ENCODE peak calls at places on chromosome X, in four cellular contexts. I is CD8-positive, alpha-beta T cell; K is Panc1; N is stomach. O is an unnamed sample.

GRCh38 chrX:131237363-131237762 is 51.7 kb downstream of the IGSF1 start:
- DNase-seq in I (no peak), N (no peak), K (no peak), O (no peak)

GRCh38 chrX:20412871-20413486 is 146.3 kb upstream of the RPS6KA3 start:
- DNase-seq in N (peak; percentile 29), K (no peak), I (peak; percentile 53), O (no peak)

GRCh38 chrX:48823029-48823428 is 3.3 kb upstream of the ERAS start:
- DNase-seq in N (no peak), K (no peak), I (no peak), O (no peak)

GRCh38 chrX:29297171-29297800 is 710.0 kb downstream of the IL1RAPL1 start:
- DNase-seq in I (no peak), N (no peak), K (no peak), O (no peak)

GRCh38 chrX:49999048-49999447 is 76.7 kb downstream of the CLCN5 start:
- DNase-seq in I (no peak), K (no peak), N (no peak), O (no peak)

GRCh38 chrX:13001961-13002671 is 27.2 kb downstream of the TMSB4X start:
- DNase-seq in N (no peak), K (no peak), I (no peak), O (no peak)

GRCh38 chrX:124005220-124005619 is 43.7 kb downstream of the STAG2 start:
- DNase-seq in K (no peak), I (no peak), N (no peak), O (no peak)

GRCh38 chrX:154322890-154323289 is 27.3 kb downstream of the TKTL1 start:
- DNase-seq in I (no peak), K (no peak), N (no peak), O (no peak)

GRCh38 chrX:86714441-86714840 is 566.2 kb downstream of the DACH2 start:
- DNase-seq in I (no peak), K (no peak), N (no peak), O (no peak)

GRCh38 chrX:70979136-70979762 is 48.4 kb upstream of the SLC7A3 start:
- DNase-seq in K (no peak), I (no peak), N (no peak), O (no peak)
- TF ChIP-seq CTCF in K (peak; percentile 73), I (no peak), N (no peak), O (peak; percentile 46)

DNA sequence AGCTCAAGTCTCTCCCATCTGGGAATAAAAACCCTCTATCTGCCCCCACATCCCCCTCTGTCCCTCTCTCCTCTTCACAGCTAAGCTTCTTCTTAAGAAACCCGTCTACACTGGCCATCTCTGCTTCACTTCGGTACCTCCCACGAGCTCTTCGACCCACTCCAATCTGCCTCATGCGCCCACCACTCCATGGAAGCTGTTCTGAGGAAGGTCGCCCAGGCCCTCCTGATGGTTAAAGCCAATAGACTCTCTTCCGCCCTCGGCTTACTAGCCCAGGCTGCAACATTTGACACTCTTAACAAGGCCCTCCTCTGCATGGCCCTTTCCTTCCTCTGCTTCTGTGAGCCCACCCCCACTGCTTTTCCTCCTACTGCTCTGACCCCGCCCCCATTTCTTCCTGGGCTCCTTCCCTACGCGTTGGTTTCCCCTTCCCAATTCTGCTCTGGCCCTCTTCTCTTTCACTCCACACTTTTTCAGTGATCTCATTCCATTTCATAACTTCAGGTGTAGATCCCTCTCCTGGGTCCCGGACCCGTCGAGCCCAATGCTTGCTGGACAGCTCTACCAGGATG is 11.8 kb downstream of the IQSEC2 start:
- DNase-seq in N (no peak), K (no peak), I (no peak), O (no peak)
- H3K27me3 ChIP-seq in N (no peaks in the 10 kb centered on the region), K (no peaks in the 10 kb centered on the region), I (no peaks in the 10 kb centered on the region), O (no peaks in the 10 kb centered on the region)

DNA sequence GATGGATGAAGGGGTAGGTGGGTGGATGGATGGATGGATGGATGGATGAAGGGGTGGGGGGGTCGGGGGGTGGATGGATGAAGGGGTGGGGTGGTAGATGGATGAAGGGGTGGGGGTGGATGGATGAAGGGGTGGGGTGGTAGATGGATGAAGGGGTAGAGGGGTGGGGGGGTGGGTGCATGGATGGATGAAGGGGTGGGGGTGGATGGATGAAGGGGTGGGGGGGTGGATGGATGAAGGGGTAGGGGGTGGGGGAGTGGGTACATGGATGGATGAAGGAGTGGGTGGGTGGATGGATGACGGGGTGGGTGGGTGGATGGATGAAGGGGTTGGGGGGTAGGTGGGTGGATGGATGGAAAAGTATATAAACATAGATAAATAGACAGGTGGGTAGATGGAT is 74.2 kb downstream of the PRKX start:
- DNase-seq in N (no peak), K (no peak), I (no peak), O (no peak)
- TF ChIP-seq CTCF in N (no peak), K (no peak), I (no peak), O (no peak)

GRCh38 chrX:109954333-109954732 is 48.6 kb upstream of the TMEM164 start:
- DNase-seq in K (no peak), I (no peak), N (no peak), O (no peak)
- H3K27me3 ChIP-seq in K (no peaks in the 10 kb centered on the region), I (no peaks in the 10 kb centered on the region), N (no peaks in the 10 kb centered on the region), O (no peaks in the 10 kb centered on the region)

DNA sequence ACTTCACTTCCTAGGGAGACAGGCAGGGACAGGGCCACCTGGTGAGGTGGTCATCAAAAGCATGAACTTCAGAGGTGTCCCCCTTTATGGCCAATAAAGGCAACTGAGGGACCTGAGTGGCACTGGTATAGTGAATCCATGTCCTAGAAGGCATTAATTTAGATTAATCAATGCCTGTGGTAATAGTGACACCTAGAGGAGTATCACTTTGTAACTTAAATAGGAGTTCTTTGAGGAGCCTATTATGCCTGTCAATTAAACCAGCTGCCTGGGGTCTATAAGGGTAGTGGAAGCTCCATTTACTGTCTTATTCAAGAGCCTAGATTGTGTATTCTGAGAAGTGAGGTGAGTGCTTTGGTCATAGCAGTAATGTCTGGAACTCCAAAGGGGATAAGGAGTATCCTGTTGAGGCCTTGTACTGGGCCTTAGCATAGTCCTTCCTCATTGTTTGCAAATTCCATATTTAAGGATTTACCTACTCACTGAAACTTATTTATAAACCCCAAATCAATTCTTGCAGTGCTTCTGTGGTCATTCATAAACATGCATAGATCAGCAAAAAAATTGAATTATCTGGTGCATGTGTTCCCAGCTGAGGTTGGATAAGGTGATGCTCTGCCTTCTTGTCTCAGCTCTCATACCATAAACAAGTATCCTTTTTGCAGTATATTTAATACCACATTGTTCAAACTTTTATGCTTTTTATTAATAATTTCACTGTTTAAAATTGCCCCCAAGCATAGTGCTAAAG is 213.8 kb upstream of the RADX start:
- DNase-seq in N (no peak), I (no peak), K (no peak), O (no peak)
- TF ChIP-seq CTCF in N (peak; percentile 16), I (no peak), K (peak; percentile 48), O (peak; percentile 31)

DNA sequence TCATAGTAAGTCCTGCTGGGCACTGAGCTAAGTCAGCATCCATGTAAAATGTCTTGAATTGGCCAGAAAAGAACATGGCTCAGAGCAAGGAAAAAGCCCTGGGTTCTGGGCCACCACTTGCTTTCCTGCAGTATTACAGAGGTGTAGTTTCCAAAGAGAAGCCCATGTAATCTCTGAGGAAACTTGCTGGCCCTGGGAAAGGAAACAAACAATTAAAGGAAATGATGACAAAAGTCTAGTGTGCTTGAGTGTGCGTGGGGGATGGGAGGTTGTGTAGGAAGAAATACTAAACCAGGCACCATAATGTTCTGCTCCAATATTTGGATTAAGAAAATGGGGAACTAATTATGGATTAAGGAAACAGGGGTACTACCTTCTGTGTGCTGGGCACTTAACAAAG is 39.5 kb upstream of the SMIM10L2A start:
- DNase-seq in I (no peak), K (no peak), N (no peak), O (no peak)
- H3K27me3 ChIP-seq in I (no peaks in the 10 kb centered on the region), K (no peaks in the 10 kb centered on the region), N (no peaks in the 10 kb centered on the region), O (no peaks in the 10 kb centered on the region)

GRCh38 chrX:76555816-76556215 is 128.3 kb downstream of the MAGEE1 start:
- DNase-seq in K (no peak), N (no peak), I (no peak), O (no peak)
- TF ChIP-seq CTCF in K (peak; percentile 28), N (no peak), I (no peak), O (no peak)

GRCh38 chrX:145502670-145503069 is 255.4 kb downstream of the SPANXN1 start:
- DNase-seq in K (no peak), N (no peak), I (no peak), O (no peak)
- H3K27me3 ChIP-seq in K (no peaks in the 10 kb centered on the region), N (no peaks in the 10 kb centered on the region), I (no peaks in the 10 kb centered on the region), O (no peaks in the 10 kb centered on the region)

GRCh38 chrX:1392376-1393130 is 640 bp upstream of the SLC25A6 start:
- DNase-seq in I (no peak), K (no peak), N (peak; percentile 65), O (peak; percentile 87)

GRCh38 chrX:1389993-1390285 is 2.0 kb downstream of the SLC25A6 start:
- DNase-seq in N (no peak), I (no peak), K (no peak), O (peak; percentile 21)

GRCh38 chrX:1391370-1391706 is 575 bp downstream of the SLC25A6 start:
- DNase-seq in K (no peak), I (no peak), N (no peak), O (no peak)

GRCh38 chrX:1390621-1391369 is 1.1 kb downstream of the SLC25A6 start:
- DNase-seq in I (no peak), N (peak; percentile 25), K (no peak), O (peak; percentile 59)

GRCh38 chrX:1391707-1392375 is at the start of gene SLC25A6:
- DNase-seq in N (peak; percentile 99), I (peak; percentile 99), K (peak; percentile 30), O (peak; percentile 99)
- TF ChIP-seq CTCF in N (peak; percentile 16), I (no peak), K (no peak), O (no peak)

DNA sequence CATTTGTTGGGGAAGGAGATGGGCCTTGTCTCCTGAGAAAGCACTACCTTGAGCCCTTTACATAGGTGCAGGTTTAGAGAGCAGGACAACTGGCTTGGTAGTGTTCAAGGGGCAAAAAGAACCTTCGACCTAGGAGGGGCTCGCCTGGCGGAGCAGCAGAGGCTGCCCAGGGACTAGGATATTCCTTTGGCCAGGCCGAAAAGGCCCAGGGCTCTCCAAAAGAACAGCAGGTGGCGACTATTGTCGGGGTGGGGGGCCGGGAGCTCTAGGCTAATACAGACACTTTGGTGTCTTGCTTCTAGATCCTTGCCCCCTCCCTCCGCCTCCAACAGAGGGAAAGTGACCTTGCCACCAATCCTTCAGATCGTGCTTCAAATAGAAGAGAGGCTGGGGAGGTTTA is 7.1 kb upstream of the POU3F4 start:
- DNase-seq in K (no peak), N (no peak), I (no peak), O (no peak)
- H3K27me3 ChIP-seq in K (no peaks in the 10 kb centered on the region), N (no peaks in the 10 kb centered on the region), I (no peaks in the 10 kb centered on the region), O (peaks cover 14% of the 10 kb centered on the region)

O was measured in RWPE2.